ENCODE peak calls at places on chromosomes 5 and 9, in five cellular contexts. P is mucosa of descending colon; G is HFFc6; Z is cardiac fibroblast; W is CD4-positive, alpha-beta memory T cell. Y is an unnamed sample.

GRCh38 chr5:87099967-87100366 is 167.7 kb upstream of the RASA1 start:
- DNase-seq in P (no peak), G (no peak), Z (no peak), W (no peak), Y (no peak)

GRCh38 chr5:28009526-28010025 is 971.2 kb upstream of the CDH9 start:
- DNase-seq in P (no peak), G (no peak), Z (no peak), W (no peak), Y (no peak)

GRCh38 chr9:98567540-98568233 is 141.0 kb downstream of the GABBR2 start:
- DNase-seq in P (no peak), G (no peak), Z (no peak), W (no peak), Y (no peak)

GRCh38 chr5:116442095-116442534 is 132.5 kb downstream of the SEMA6A start:
- DNase-seq in P (peak; percentile 51), G (peak; percentile 33), Z (peak; percentile 32), W (no peak), Y (peak; percentile 93)

GRCh38 chr5:24110019-24110615 is 534.7 kb downstream of the CDH10 start:
- DNase-seq in P (no peak), G (no peak), Z (peak; percentile 15), W (no peak), Y (peak; percentile 62)

GRCh38 chr5:16712178-16712577 is 95.4 kb upstream of the RETREG1 start:
- DNase-seq in P (no peak), G (no peak), Z (no peak), W (no peak), Y (no peak)

GRCh38 chr5:177309351-177310191 is 2.1 kb downstream of the MXD3 start:
- DNase-seq in P (peak; percentile 80), G (peak; percentile 68), Z (peak; percentile 77), W (peak; percentile 75), Y (peak; percentile 92)

GRCh38 chr5:112902561-112902960 is 19.5 kb downstream of the REEP5 start:
- DNase-seq in P (no peak), G (no peak), Z (no peak), W (no peak), Y (no peak)

GRCh38 chr5:88938488-88938887 is 55.5 kb upstream of the MEF2C start:
- DNase-seq in P (no peak), G (no peak), Z (no peak), W (no peak), Y (no peak)

GRCh38 chr5:151108566-151108965 is 27.7 kb upstream of the TNIP1 start:
- DNase-seq in P (no peak), G (no peak), Z (no peak), W (no peak), Y (no peak)

GRCh38 chr9:110058304-110058953 is 149.5 kb downstream of the C9orf152 start:
- DNase-seq in P (peak; percentile 70), G (peak; percentile 36), Z (peak; percentile 60), W (no peak), Y (peak; percentile 68)

GRCh38 chr5:16889203-16889971 is 46.7 kb downstream of the MYO10 start:
- DNase-seq in P (no peak), G (peak; percentile 47), Z (peak; percentile 64), W (no peak), Y (peak; percentile 85)

GRCh38 chr9:81393985-81394811 is 295.1 kb downstream of the TLE1 start:
- DNase-seq in P (no peak), G (no peak), Z (peak; percentile 41), W (no peak), Y (peak; percentile 44)

GRCh38 chr5:86880785-86881492 is 263.2 kb downstream of the COX7C start:
- DNase-seq in P (no peak), G (peak; percentile 92), Z (peak; percentile 82), W (peak; percentile 50), Y (peak; percentile 87)

GRCh38 chr5:35363387-35363965 is 133.2 kb upstream of the PRLR start:
- DNase-seq in P (no peak), G (no peak), Z (no peak), W (no peak), Y (no peak)

GRCh38 chr9:123550797-123551196 is 194.8 kb downstream of the CRB2 start:
- DNase-seq in P (no peak), G (no peak), Z (no peak), W (no peak), Y (no peak)

GRCh38 chr9:137136926-137137607 is 1.9 kb upstream of the GRIN1 start:
- DNase-seq in P (no peak), G (no peak), Z (no peak), W (no peak), Y (no peak)

GRCh38 chr5:107556575-107556974 is 114.2 kb downstream of the EFNA5 start:
- DNase-seq in P (no peak), G (no peak), Z (no peak), W (no peak), Y (no peak)

GRCh38 chr5:128111818-128112448 is 28.4 kb downstream of the SLC12A2 start:
- DNase-seq in P (no peak), G (peak; percentile 50), Z (peak; percentile 74), W (no peak), Y (no peak)

GRCh38 chr5:141960449-141961323 is 2.7 kb upstream of the PCDH12 start:
- DNase-seq in P (peak; percentile 92), G (peak; percentile 72), Z (peak; percentile 88), W (peak; percentile 89), Y (peak; percentile 81)

GRCh38 chr5:92320446-92320845 is 937.3 kb upstream of the ARRDC3 start:
- DNase-seq in P (no peak), G (no peak), Z (no peak), W (no peak), Y (no peak)

GRCh38 chr9:33172256-33172678 is 5.1 kb upstream of the B4GALT1 start:
- DNase-seq in P (no peak), G (no peak), Z (peak; percentile 38), W (no peak), Y (no peak)

GRCh38 chr9:111481885-111482636 is 2.1 kb downstream of the ECPAS start:
- DNase-seq in P (no peak), G (peak; percentile 31), Z (peak; percentile 51), W (no peak), Y (peak; percentile 72)

GRCh38 chr9:91680129-91680528 is 256.5 kb upstream of the NFIL3 start:
- DNase-seq in P (no peak), G (no peak), Z (no peak), W (no peak), Y (no peak)

Y was measured in H4.